ENCODE peak calls at places on chromosomes 1 and 21, in six cellular contexts. V is cardiac fibroblast, I is IMR-90, Z is fibroblast of villous mesenchyme, J is astrocyte of the spinal cord, B is fibroblast of pulmonary artery. F is an unnamed sample.

GRCh38 chr1:213231795-213232231 is 180.8 kb downstream of the RPS6KC1 start:
- DNase-seq in V (peak), B (no peak), Z (no peak), I (peak), J (peak), F (no peak)

GRCh38 chr21:32457360-32457840 is 44.9 kb downstream of the EVA1C start:
- DNase-seq in J (no peak), V (peak), Z (peak), B (peak), I (peak), F (peak)

GRCh38 chr1:236759252-236759859 is 35.7 kb upstream of the MTR start:
- DNase-seq in B (peak), Z (peak), J (peak), V (peak), I (peak), F (peak)

GRCh38 chr1:57605933-57606332 is 182.1 kb upstream of the DAB1 start:
- DNase-seq in B (no peak), J (no peak), Z (no peak), V (no peak), I (no peak), F (no peak)

GRCh38 chr1:107724648-107725047 is 240.3 kb downstream of the VAV3 start:
- DNase-seq in I (no peak), B (no peak), V (no peak), Z (no peak), J (peak), F (peak)

GRCh38 chr1:204065174-204065985 is 7.5 kb upstream of the SOX13 start:
- DNase-seq in J (peak), B (peak), I (peak), Z (peak), V (no peak), F (no peak)

GRCh38 chr1:87478231-87478630 is 149.6 kb downstream of the LMO4 start:
- DNase-seq in B (peak), J (peak), V (peak), I (peak), Z (peak), F (peak)

GRCh38 chr1:37239225-37239740 is 205.0 kb upstream of the GRIK3 start:
- DNase-seq in V (no peak), I (no peak), Z (no peak), B (no peak), J (no peak), F (no peak)

GRCh38 chr1:159927887-159928431 is 2.7 kb upstream of the TAGLN2 start:
- DNase-seq in B (no peak), V (no peak), I (no peak), J (no peak), Z (no peak), F (no peak)

GRCh38 chr1:156101880-156102279 is 12.6 kb upstream of the LMNA start:
- DNase-seq in Z (no peak), J (no peak), V (no peak), I (no peak), B (no peak), F (no peak)

GRCh38 chr1:153611356-153611755 is 1.6 kb downstream of the S100A16 start:
- DNase-seq in V (no peak), Z (no peak), I (no peak), B (no peak), J (no peak), F (no peak)

GRCh38 chr1:11530731-11531311 is 51.9 kb downstream of the DISP3 start:
- DNase-seq in J (no peak), V (no peak), B (no peak), I (no peak), Z (no peak), F (no peak)

GRCh38 chr1:21099034-21099868 is 77.4 kb downstream of the EIF4G3 start:
- DNase-seq in V (peak), I (peak), B (peak), J (no peak), Z (peak), F (no peak)

GRCh38 chr1:46613661-46614603 is 2.7 kb downstream of the MOB3C start:
- DNase-seq in Z (peak), B (peak), J (peak), V (peak), I (peak), F (peak)

GRCh38 chr1:166789286-166789685 is 50.0 kb upstream of the POGK start:
- DNase-seq in V (no peak), B (no peak), J (no peak), Z (no peak), I (no peak), F (no peak)

GRCh38 chr1:145999321-146000024 is 3.1 kb upstream of the TXNIP start:
- DNase-seq in B (no peak), V (no peak), I (no peak), J (no peak), Z (no peak), F (no peak)

GRCh38 chr21:45894107-45894810 is 87.3 kb upstream of the COL6A1 start:
- DNase-seq in I (peak), V (peak), B (peak), Z (peak), J (peak), F (peak)

GRCh38 chr1:167447521-167448136 is 70.7 kb downstream of the CD247 start:
- DNase-seq in V (peak), Z (no peak), I (no peak), J (no peak), B (no peak), F (no peak)

GRCh38 chr1:16082283-16083038 is 9.0 kb upstream of the FAM131C start:
- DNase-seq in I (peak), Z (peak), B (peak), V (peak), J (peak), F (peak)

GRCh38 chr1:29202053-29202452 is 20.4 kb upstream of the SRSF4 start:
- DNase-seq in V (no peak), Z (no peak), I (no peak), J (no peak), B (no peak), F (peak)

GRCh38 chr1:160284220-160284781 is 632 bp downstream of the PEX19 start:
- DNase-seq in V (peak), B (peak), J (peak), Z (peak), I (peak), F (peak)

GRCh38 chr1:81803423-81804103 is 2.8 kb downstream of the ADGRL2 start:
- DNase-seq in B (peak), V (peak), Z (peak), J (peak), I (peak), F (no peak)

GRCh38 chr1:172487550-172487949 is 43.7 kb upstream of the PIGC start:
- DNase-seq in B (no peak), V (no peak), Z (peak), I (no peak), J (no peak), F (no peak)

GRCh38 chr1:12539705-12540579 is 78.1 kb downstream of the DHRS3 start:
- DNase-seq in Z (peak), I (peak), J (peak), B (peak), V (peak), F (peak)

GRCh38 chr1:234934611-234935033 is 194.0 kb downstream of the TOMM20 start:
- DNase-seq in Z (peak), I (peak), B (peak), V (peak), J (peak), F (peak)

GRCh38 chr1:84598846-84599741 is 24.9 kb upstream of the CTBS start:
- DNase-seq in J (peak), V (peak), B (peak), I (peak), Z (peak), F (peak)

GRCh38 chr1:212514056-212514614 is 81.4 kb downstream of the NENF start:
- DNase-seq in J (peak), B (peak), Z (peak), V (peak), I (peak), F (peak)

GRCh38 chr1:109392788-109393580 is 4.7 kb downstream of the SORT1 start:
- DNase-seq in V (peak), B (peak), I (peak), J (peak), Z (peak), F (peak)

GRCh38 chr21:45802425-45802824 is 158.9 kb downstream of the PCBP3 start:
- DNase-seq in I (no peak), B (no peak), V (no peak), Z (no peak), J (no peak), F (no peak)

GRCh38 chr1:97806336-97806735 is 114.5 kb downstream of the DPYD start:
- DNase-seq in V (peak), I (no peak), J (no peak), Z (no peak), B (no peak), F (no peak)

GRCh38 chr1:56578664-56578962 is 750 bp downstream of the PLPP3 start:
- DNase-seq in V (no peak), B (no peak), Z (no peak), I (no peak), J (no peak), F (no peak)

GRCh38 chr1:25476186-25477097 is 45.7 kb downstream of the MACO1 start:
- DNase-seq in Z (peak), I (no peak), V (no peak), J (no peak), B (no peak), F (no peak)

GRCh38 chr21:31363720-31364119 is 19.7 kb upstream of the TIAM1 start:
- DNase-seq in I (no peak), Z (no peak), B (no peak), V (no peak), J (peak), F (no peak)

GRCh38 chr21:38080888-38081287 is 164.6 kb upstream of the KCNJ6 start:
- DNase-seq in J (no peak), V (no peak), Z (no peak), I (no peak), B (no peak), F (no peak)

GRCh38 chr1:2251786-2252185 is 23.7 kb downstream of the SKI start:
- DNase-seq in J (no peak), V (no peak), B (peak), Z (no peak), I (no peak), F (no peak)

GRCh38 chr1:19361231-19362147 is 49.4 kb downstream of the SLC66A1 start:
- DNase-seq in J (peak), B (no peak), Z (no peak), I (peak), V (peak), F (peak)

GRCh38 chr1:29640428-29640785 is 404.1 kb downstream of the PTPRU start:
- DNase-seq in I (no peak), J (no peak), Z (no peak), B (no peak), V (no peak), F (no peak)

DNA sequence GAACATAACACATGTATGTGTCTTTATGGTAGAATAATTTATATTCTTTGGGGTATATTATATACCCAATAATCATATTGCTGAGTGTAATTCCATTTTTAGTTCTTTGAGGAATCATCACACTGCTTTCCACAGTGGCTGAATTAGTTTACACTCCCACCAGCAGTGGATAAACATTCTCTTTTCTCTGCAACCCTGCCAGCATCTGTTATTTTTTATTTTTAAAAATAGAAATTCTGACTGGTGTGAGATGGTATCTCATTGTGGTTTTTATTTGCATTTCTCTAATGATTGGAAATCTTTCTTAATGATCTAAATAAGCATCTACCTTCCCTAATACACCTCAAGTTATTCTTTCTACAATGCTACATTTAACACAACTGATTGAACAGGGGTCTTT is 346.2 kb upstream of the LYPLAL1 start:
- DNase-seq in I (no peak), B (no peak), Z (no peak), J (no peak), V (no peak), F (no peak)
- H3K4me3 ChIP-seq in I (no peak), B (no peak), Z (no peak), J (no peak), V (no peak), F (no peak)

GRCh38 chr1:155070721-155071556 is 7.4 kb downstream of the EFNA4 start:
- DNase-seq in Z (peak), B (peak), I (peak), V (peak), J (peak), F (peak)
- TF ChIP-seq CTCF in Z (peak), B (peak), I (peak), V (peak), J (peak), F (peak)

GRCh38 chr1:41525891-41526587 is 41.6 kb upstream of the EDN2 start:
- DNase-seq in I (no peak), V (no peak), B (no peak), J (no peak), Z (no peak), F (no peak)
- H3K4me3 ChIP-seq in I (no peak), V (no peak), B (no peak), J (no peak), Z (no peak), F (no peak)

GRCh38 chr21:36542312-36543101 is 62.6 kb upstream of the CLDN14 start:
- DNase-seq in Z (no peak), J (no peak), B (peak), I (no peak), V (no peak), F (no peak)
- TF ChIP-seq CTCF in Z (no peak), J (no peak), B (no peak), I (no peak), V (no peak), F (no peak)